ENCODE peak calls at places on chromosomes 1 and 21, in six cellular contexts. U is uterus; A is A549; J is CD8-positive, alpha-beta memory T cell; Y is stimulated activated CD8-positive, alpha-beta memory T cell treated with anti-CD3 and anti-CD28 coated beads, Interleukin-4, amount 100 ng/mL, for 24 hours; L is sigmoid colon. N is an unnamed sample.

GRCh38 chr1:12219800-12220199 is 10.0 kb upstream of the VPS13D start:
- DNase-seq in J (no peak), U (no peak), L (no peak), A (no peak), Y (no peak), N (no peak)

GRCh38 chr1:246705368-246705767 is 18.8 kb upstream of the SCCPDH start:
- DNase-seq in A (no peak), J (no peak), L (no peak), Y (no peak), U (no peak), N (no peak)

GRCh38 chr1:53015508-53015860 is 46.5 kb upstream of the PODN start:
- DNase-seq in L (no peak), U (no peak), A (no peak), J (no peak), Y (no peak), N (no peak)

GRCh38 chr1:231724876-231725647 is 98.5 kb downstream of the DISC1 start:
- DNase-seq in Y (no peak), L (no peak), U (no peak), A (peak; percentile 40), J (no peak), N (no peak)

GRCh38 chr1:185345913-185346717 is 29.1 kb upstream of the IVNS1ABP start:
- DNase-seq in U (no peak), Y (no peak), A (no peak), L (no peak), J (no peak), N (no peak)

GRCh38 chr1:172903581-172904220 is 147.0 kb downstream of the TNFSF18 start:
- DNase-seq in U (no peak), Y (no peak), A (no peak), L (no peak), J (no peak), N (no peak)

GRCh38 chr1:230091473-230092231 is 24.6 kb downstream of the GALNT2 start:
- DNase-seq in A (no peak), U (peak; percentile 3), Y (no peak), L (no peak), J (no peak), N (no peak)

GRCh38 chr21:45288441-45288841 is 746 bp upstream of the POFUT2 start:
- DNase-seq in A (no peak), L (peak; percentile 73), U (no peak), J (no peak), Y (no peak), N (no peak)

GRCh38 chr1:61110587-61110986 is 28.2 kb downstream of the NFIA start:
- DNase-seq in L (no peak), Y (no peak), A (no peak), U (no peak), J (no peak), N (no peak)

GRCh38 chr1:101310484-101310883 is 73.7 kb downstream of the S1PR1 start:
- DNase-seq in A (no peak), L (no peak), J (no peak), Y (no peak), U (no peak), N (no peak)

GRCh38 chr21:29645666-29646553 is 293.9 kb downstream of the GRIK1 start:
- DNase-seq in A (no peak), Y (no peak), L (no peak), J (no peak), U (no peak), N (no peak)

GRCh38 chr1:216600730-216601426 is 122.4 kb downstream of the ESRRG start:
- DNase-seq in U (peak; percentile 71), A (peak; percentile 74), J (no peak), Y (no peak), L (peak; percentile 87), N (peak; percentile 61)

GRCh38 chr21:21675601-21676000 is 677.4 kb downstream of the NCAM2 start:
- DNase-seq in J (no peak), U (no peak), L (no peak), A (no peak), Y (no peak), N (no peak)

GRCh38 chr1:3698660-3699408 is 46.5 kb downstream of the TP73 start:
- DNase-seq in U (no peak), L (no peak), A (no peak), Y (no peak), J (no peak), N (no peak)

GRCh38 chr1:17516303-17517214 is 22.9 kb upstream of the ARHGEF10L start:
- DNase-seq in U (no peak), J (no peak), A (no peak), L (no peak), Y (no peak), N (no peak)

GRCh38 chr1:54490361-54491248 is 57.4 kb upstream of the ACOT11 start:
- DNase-seq in A (no peak), U (peak; percentile 36), L (no peak), Y (no peak), J (no peak), N (peak; percentile 90)

GRCh38 chr1:39076127-39076798 is 50.1 kb downstream of the NDUFS5 start:
- DNase-seq in J (no peak), Y (no peak), L (peak; percentile 92), A (no peak), U (peak; percentile 89), N (no peak)

GRCh38 chr1:243422362-243422761 is 166.5 kb downstream of the SDCCAG8 start:
- DNase-seq in U (no peak), Y (no peak), J (no peak), A (no peak), L (no peak), N (no peak)

GRCh38 chr1:25732821-25733220 is 67.2 kb upstream of the SELENON start:
- DNase-seq in A (no peak), L (peak; percentile 55), Y (no peak), U (no peak), J (no peak), N (no peak)

GRCh38 chr1:201778279-201779023 is 50.5 kb upstream of the IPO9 start:
- DNase-seq in J (no peak), L (no peak), Y (no peak), U (no peak), A (no peak), N (no peak)

GRCh38 chr1:186033744-186034345 is 299.7 kb downstream of the HMCN1 start:
- DNase-seq in A (no peak), U (no peak), J (no peak), L (no peak), Y (no peak), N (no peak)

GRCh38 chr21:35565204-35565611 is 495.1 kb downstream of the SETD4 start:
- DNase-seq in U (no peak), J (no peak), Y (no peak), A (no peak), L (no peak), N (no peak)

GRCh38 chr1:115840615-115841460 is at the start of gene NHLH2:
- DNase-seq in Y (no peak), U (no peak), L (no peak), J (no peak), A (no peak), N (peak; percentile 90)

N was measured in NCI-H2171.